ENCODE peak calls at places on chromosomes 7 and 10, in five cellular contexts. One of them, this sample, is unnamed.

GRCh38 chr7:8197994-8198698 is 63.8 kb downstream of the ICA1 start:
- DNase-seq in bronchial epithelial cell: no peak
- DNase-seq in activated CD4-positive, alpha-beta T cell treated with anti-CD3 and anti-CD28 coated beads, Interleukin-2, amount 50 U/mL, for 1 hour: no peak
- DNase-seq in ACHN: no peak
- DNase-seq in HFFc6: no peak
- DNase-seq in this sample: no peak

GRCh38 chr7:149779502-149779805 is 6.1 kb upstream of the ZNF467 start:
- DNase-seq in bronchial epithelial cell: no peak
- DNase-seq in activated CD4-positive, alpha-beta T cell treated with anti-CD3 and anti-CD28 coated beads, Interleukin-2, amount 50 U/mL, for 1 hour: no peak
- DNase-seq in ACHN: no peak
- DNase-seq in HFFc6: no peak
- DNase-seq in this sample: no peak

GRCh38 chr10:7797582-7797981 is 9.6 kb downstream of the ATP5F1C start:
- DNase-seq in bronchial epithelial cell: peak
- DNase-seq in activated CD4-positive, alpha-beta T cell treated with anti-CD3 and anti-CD28 coated beads, Interleukin-2, amount 50 U/mL, for 1 hour: no peak
- DNase-seq in ACHN: peak
- DNase-seq in HFFc6: peak
- DNase-seq in this sample: peak

GRCh38 chr10:92011560-92012214 is 88.1 kb downstream of the BTAF1 start:
- DNase-seq in bronchial epithelial cell: peak
- DNase-seq in activated CD4-positive, alpha-beta T cell treated with anti-CD3 and anti-CD28 coated beads, Interleukin-2, amount 50 U/mL, for 1 hour: no peak
- DNase-seq in ACHN: peak
- DNase-seq in HFFc6: peak
- DNase-seq in this sample: peak

GRCh38 chr10:49837096-49837495 is 75.0 kb upstream of the OGDHL start:
- DNase-seq in bronchial epithelial cell: no peak
- DNase-seq in activated CD4-positive, alpha-beta T cell treated with anti-CD3 and anti-CD28 coated beads, Interleukin-2, amount 50 U/mL, for 1 hour: no peak
- DNase-seq in ACHN: peak
- DNase-seq in HFFc6: peak
- DNase-seq in this sample: no peak

GRCh38 chr7:43522406-43523156 is 60.3 kb upstream of the STK17A start:
- DNase-seq in bronchial epithelial cell: peak
- DNase-seq in activated CD4-positive, alpha-beta T cell treated with anti-CD3 and anti-CD28 coated beads, Interleukin-2, amount 50 U/mL, for 1 hour: no peak
- DNase-seq in ACHN: peak
- DNase-seq in HFFc6: peak
- DNase-seq in this sample: peak

GRCh38 chr7:157615101-157615817 is 278.5 kb downstream of the DNAJB6 start:
- DNase-seq in bronchial epithelial cell: no peak
- DNase-seq in activated CD4-positive, alpha-beta T cell treated with anti-CD3 and anti-CD28 coated beads, Interleukin-2, amount 50 U/mL, for 1 hour: no peak
- DNase-seq in ACHN: no peak
- DNase-seq in HFFc6: no peak
- DNase-seq in this sample: no peak

GRCh38 chr7:76292206-76292573 is 10.3 kb upstream of the HSPB1 start:
- DNase-seq in bronchial epithelial cell: no peak
- DNase-seq in activated CD4-positive, alpha-beta T cell treated with anti-CD3 and anti-CD28 coated beads, Interleukin-2, amount 50 U/mL, for 1 hour: no peak
- DNase-seq in ACHN: peak
- DNase-seq in HFFc6: no peak
- DNase-seq in this sample: peak

GRCh38 chr10:70619271-70620019 is 16.9 kb upstream of the PRF1 start:
- DNase-seq in bronchial epithelial cell: peak
- DNase-seq in activated CD4-positive, alpha-beta T cell treated with anti-CD3 and anti-CD28 coated beads, Interleukin-2, amount 50 U/mL, for 1 hour: no peak
- DNase-seq in ACHN: peak
- DNase-seq in HFFc6: peak
- DNase-seq in this sample: peak